ENCODE peak calls at places on chromosome 22, in eight cellular contexts. D is GM23338, S is heart left ventricle, U is upper lobe of right lung, A is cardiac muscle cell, G is AG09309, C is PC-3, W is sigmoid colon. T is an unnamed sample.

GRCh38 chr22:31211504-31211861 is 615 bp upstream of the LIMK2 start:
- DNase-seq in D (no peak), A (no peak), G (no peak), W (no peak), C (no peak), S (no peak), U (no peak), T (no peak)

GRCh38 chr22:17779286-17780115 is 5.2 kb upstream of the BID start:
- DNase-seq in S (no peak), A (no peak), C (no peak), W (no peak), U (no peak), D (no peak), G (no peak), T (no peak)

GRCh38 chr22:40181323-40181722 is 3.6 kb downstream of the TNRC6B start:
- DNase-seq in G (no peak), A (no peak), U (no peak), S (no peak), W (no peak), C (no peak), D (no peak), T (no peak)

GRCh38 chr22:31577711-31578110 is 81.4 kb downstream of the SFI1 start:
- DNase-seq in S (no peak), U (no peak), C (no peak), G (no peak), D (no peak), A (no peak), W (no peak), T (no peak)

GRCh38 chr22:11253000-11253511 is 4274.9 kb upstream of the OR11H1 start:
- DNase-seq in C (peak; percentile 1), A (no peak), D (no peak), G (no peak), S (peak; percentile 4), U (peak; percentile 46), W (peak; percentile 52), T (no peak)

GRCh38 chr22:30286813-30287625 is 2.3 kb downstream of the CASTOR1 start:
- DNase-seq in C (peak; percentile 66), D (peak; percentile 85), U (peak; percentile 89), G (no peak), W (peak; percentile 81), S (peak; percentile 66), A (peak; percentile 62), T (peak; percentile 75)

GRCh38 chr22:29751669-29752068 is 15.1 kb downstream of the ZMAT5 start:
- DNase-seq in U (no peak), G (no peak), D (no peak), C (no peak), A (no peak), S (no peak), W (no peak), T (no peak)

GRCh38 chr22:29124777-29125506 is 52.1 kb downstream of the KREMEN1 start:
- DNase-seq in G (no peak), S (no peak), D (no peak), A (no peak), U (no peak), W (no peak), C (no peak), T (no peak)

GRCh38 chr22:41664490-41664889 is 24.2 kb downstream of the SNU13 start:
- DNase-seq in U (no peak), A (no peak), C (peak; percentile 5), D (no peak), G (no peak), W (no peak), S (no peak), T (no peak)

GRCh38 chr22:29524440-29525191 is 28.9 kb downstream of the THOC5 start:
- DNase-seq in D (peak; percentile 63), G (no peak), A (peak; percentile 55), S (no peak), W (no peak), U (no peak), C (peak; percentile 26), T (peak; percentile 25)

GRCh38 chr22:45585946-45586540 is 83.4 kb downstream of the FBLN1 start:
- DNase-seq in W (no peak), C (no peak), G (no peak), D (no peak), U (no peak), A (no peak), S (no peak), T (no peak)

GRCh38 chr22:32619614-32620426 is 145.2 kb downstream of the FBXO7 start:
- DNase-seq in S (no peak), U (no peak), C (peak; percentile 2), G (no peak), W (peak; percentile 78), D (no peak), A (no peak), T (no peak)

GRCh38 chr22:18070556-18071306 is 7.1 kb upstream of the PEX26 start:
- DNase-seq in S (no peak), A (no peak), G (no peak), D (peak; percentile 24), U (peak; percentile 25), W (no peak), C (peak; percentile 46), T (no peak)

GRCh38 chr22:43007519-43008102 is 7.3 kb downstream of the PACSIN2 start:
- DNase-seq in S (no peak), D (no peak), G (no peak), W (no peak), A (peak; percentile 55), U (peak; percentile 80), C (no peak), T (no peak)

GRCh38 chr22:36319595-36320497 is 66.9 kb downstream of the APOL1 start:
- DNase-seq in W (no peak), G (no peak), A (no peak), U (no peak), S (no peak), C (no peak), D (no peak), T (no peak)

GRCh38 chr22:42296381-42296853 is 26.0 kb upstream of the TCF20 start:
- DNase-seq in W (peak; percentile 75), C (no peak), U (no peak), G (no peak), S (peak; percentile 58), D (peak; percentile 66), A (no peak), T (no peak)

GRCh38 chr22:17205432-17205831 is 13.8 kb downstream of the ADA2 start:
- DNase-seq in D (no peak), G (no peak), A (no peak), C (no peak), S (no peak), U (no peak), W (no peak), T (no peak)

GRCh38 chr22:44491666-44492405 is 6.2 kb downstream of the RTL6 start:
- DNase-seq in D (peak; percentile 13), G (no peak), U (no peak), C (no peak), S (no peak), W (no peak), A (no peak), T (no peak)

GRCh38 chr22:31135706-31136105 is 4.6 kb downstream of the PLA2G3 start:
- DNase-seq in U (no peak), D (no peak), C (no peak), A (no peak), G (no peak), W (no peak), S (no peak), T (no peak)

GRCh38 chr22:42964994-42965699 is 49.8 kb downstream of the PACSIN2 start:
- DNase-seq in A (no peak), D (no peak), G (no peak), C (peak; percentile 44), S (no peak), W (no peak), U (no peak), T (no peak)

GRCh38 chr22:41913842-41914534 is 886 bp downstream of the SHISA8 start:
- DNase-seq in U (no peak), G (no peak), D (peak; percentile 84), W (no peak), C (no peak), A (peak; percentile 48), S (no peak), T (peak; percentile 29)

GRCh38 chr22:40557972-40558371 is 78.5 kb downstream of the MRTFA start:
- DNase-seq in A (no peak), C (no peak), D (no peak), W (no peak), U (no peak), S (no peak), G (no peak), T (no peak)

GRCh38 chr22:29674121-29674520 is 45.7 kb upstream of the CABP7 start:
- DNase-seq in U (no peak), D (no peak), G (no peak), C (no peak), S (no peak), A (no peak), W (no peak), T (no peak)

GRCh38 chr22:43883719-43884415 is 7.9 kb downstream of the PNPLA5 start:
- DNase-seq in U (peak; percentile 48), A (no peak), D (no peak), G (no peak), S (no peak), C (no peak), W (peak; percentile 48), T (no peak)

GRCh38 chr22:45228401-45228754 is 12.3 kb downstream of the KIAA0930 start:
- DNase-seq in G (no peak), C (no peak), S (no peak), D (no peak), U (no peak), A (no peak), W (no peak), T (no peak)

GRCh38 chr22:49429066-49429465 is 398.6 kb downstream of the BRD1 start:
- DNase-seq in C (no peak), U (no peak), W (no peak), A (no peak), S (no peak), D (no peak), G (no peak), T (no peak)
- TF ChIP-seq CTCF in C (no peak), U (no peak), W (no peak), A (no peak), S (no peak), D (no peak), G (no peak), T (peak; percentile 50)

DNA sequence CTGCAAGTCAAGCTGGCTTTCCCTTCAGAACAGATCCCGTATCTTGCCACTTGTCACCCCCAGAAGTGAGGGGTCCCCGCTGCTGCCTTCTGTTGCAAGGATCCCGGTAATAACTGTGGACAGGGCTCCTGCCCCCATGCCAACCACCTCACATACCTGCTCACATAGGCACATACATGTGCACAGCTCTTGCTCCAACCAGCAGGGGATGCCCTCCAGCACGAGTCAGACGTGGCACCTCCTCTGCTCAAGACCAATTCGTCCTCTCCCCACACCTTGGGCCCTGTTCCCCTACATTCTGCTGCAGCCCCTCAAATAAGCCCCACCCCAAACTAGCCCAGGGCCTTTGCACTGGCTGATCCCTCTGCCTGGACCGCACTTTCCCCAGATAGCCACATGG is 163.3 kb downstream of the CRYBB2 start:
- DNase-seq in C (no peak), S (no peak), G (no peak), W (no peak), A (no peak), U (no peak), D (no peak), T (no peak)
- TF ChIP-seq CTCF in C (peak; percentile 36), S (no peak), G (no peak), W (no peak), A (peak; percentile 12), U (no peak), D (peak; percentile 44), T (no peak)

GRCh38 chr22:50274311-50274710 is 4.1 kb upstream of the MAPK11 start:
- DNase-seq in C (peak; percentile 58), S (peak; percentile 54), W (no peak), D (peak; percentile 60), U (no peak), A (peak; percentile 71), G (no peak), T (no peak)
- TF ChIP-seq CTCF in C (no peak), S (no peak), W (no peak), D (peak; percentile 45), U (peak; percentile 35), A (peak; percentile 30), G (peak; percentile 33), T (peak; percentile 46)

GRCh38 chr22:50696251-50696798 is 23.7 kb downstream of the SHANK3 start:
- DNase-seq in C (no peak), S (no peak), D (no peak), U (no peak), G (no peak), A (no peak), W (peak; percentile 40), T (no peak)
- TF ChIP-seq CTCF in C (no peak), S (no peak), D (no peak), U (no peak), G (no peak), A (no peak), W (no peak), T (no peak)

T was measured in progenitor cell of endocrine pancreas.